ENCODE peak calls at places on chromosomes 13 and 19, in five cellular contexts. K is AG09309, A is kidney epithelial cell, Y is left lung, B is cardiac muscle cell. H is an unnamed sample.

GRCh38 chr19:50567052-50567841 is 988 bp downstream of the LRRC4B start:
- DNase-seq in K (no peak), A (no peak), Y (peak), B (no peak), H (no peak)

GRCh38 chr19:7742575-7742974 is 4.8 kb downstream of the CD209 start:
- DNase-seq in K (no peak), A (no peak), Y (no peak), B (no peak), H (no peak)

GRCh38 chr13:112134150-112135075 is 67.5 kb downstream of the SOX1 start:
- DNase-seq in K (no peak), A (no peak), Y (no peak), B (no peak), H (no peak)

GRCh38 chr13:92103673-92104296 is 705.4 kb downstream of the GPC5 start:
- DNase-seq in K (no peak), A (no peak), Y (no peak), B (peak), H (peak)

GRCh38 chr13:44843403-44843802 is 145.9 kb downstream of the NUFIP1 start:
- DNase-seq in K (peak), A (no peak), Y (no peak), B (peak), H (no peak)

GRCh38 chr13:114222461-114222968 is 12.2 kb upstream of the CDC16 start:
- DNase-seq in K (no peak), A (no peak), Y (no peak), B (peak), H (no peak)

GRCh38 chr19:7461841-7462629 is 26.8 kb downstream of the PEX11G start:
- DNase-seq in K (no peak), A (no peak), Y (no peak), B (no peak), H (no peak)

GRCh38 chr19:3224346-3225325 is at the start of gene CELF5:
- DNase-seq in K (no peak), A (no peak), Y (peak), B (peak), H (no peak)

GRCh38 chr13:74290324-74290773 is 156.1 kb upstream of the KLF12 start:
- DNase-seq in K (peak), A (peak), Y (no peak), B (peak), H (peak)

GRCh38 chr19:19385131-19385899 is 20.2 kb upstream of the GATAD2A start:
- DNase-seq in K (peak), A (peak), Y (peak), B (peak), H (peak)

GRCh38 chr19:294819-295686 is 3.9 kb upstream of the PLPP2 start:
- DNase-seq in K (no peak), A (no peak), Y (peak), B (peak), H (no peak)

GRCh38 chr19:31312004-31312403 is 37.2 kb downstream of the TSHZ3 start:
- DNase-seq in K (peak), A (no peak), Y (no peak), B (peak), H (no peak)

GRCh38 chr13:41568990-41569387 is 111.6 kb downstream of the RGCC start:
- DNase-seq in K (peak), A (no peak), Y (no peak), B (peak), H (no peak)

GRCh38 chr19:18526316-18526715 is 4.4 kb upstream of the ELL start:
- DNase-seq in K (no peak), A (no peak), Y (no peak), B (no peak), H (no peak)

GRCh38 chr13:79492313-79492798 is 11.4 kb downstream of the NDFIP2 start:
- DNase-seq in K (no peak), A (no peak), Y (no peak), B (no peak), H (no peak)

GRCh38 chr13:93977986-93978385 is 501.5 kb downstream of the DCT start:
- DNase-seq in K (no peak), A (no peak), Y (no peak), B (peak), H (no peak)

GRCh38 chr13:20953245-20953931 is 50.8 kb upstream of the XPO4 start:
- DNase-seq in K (no peak), A (no peak), Y (no peak), B (no peak), H (no peak)

GRCh38 chr13:20955496-20955895 is 53.0 kb upstream of the XPO4 start:
- DNase-seq in K (no peak), A (no peak), Y (no peak), B (no peak), H (no peak)

DNA sequence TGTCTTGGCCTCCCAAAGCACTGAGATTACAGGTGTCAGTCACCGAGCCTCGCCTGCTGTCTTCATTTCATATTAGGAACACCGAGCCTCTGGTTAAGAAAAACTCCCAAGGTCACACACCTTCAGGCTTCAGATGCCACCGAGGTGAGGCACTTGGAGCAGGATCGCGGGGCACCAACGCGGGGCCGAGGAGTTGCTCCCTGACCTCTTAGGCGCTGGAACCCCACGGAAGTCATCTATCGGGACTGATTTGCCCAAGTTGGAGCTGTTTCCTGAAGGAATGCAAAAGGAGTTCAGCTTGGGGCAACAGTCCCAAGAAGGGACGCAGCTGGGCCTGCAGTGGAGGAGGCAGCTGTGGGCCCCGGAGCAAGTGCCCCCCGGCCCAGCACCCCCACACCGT is 50.3 kb upstream of the XPO4 start:
- DNase-seq in K (no peak), A (no peak), Y (no peak), B (no peak), H (no peak)
- TF ChIP-seq CTCF in K (no peak), A (no peak), Y (no peak), B (no peak), H (no peak)

DNA sequence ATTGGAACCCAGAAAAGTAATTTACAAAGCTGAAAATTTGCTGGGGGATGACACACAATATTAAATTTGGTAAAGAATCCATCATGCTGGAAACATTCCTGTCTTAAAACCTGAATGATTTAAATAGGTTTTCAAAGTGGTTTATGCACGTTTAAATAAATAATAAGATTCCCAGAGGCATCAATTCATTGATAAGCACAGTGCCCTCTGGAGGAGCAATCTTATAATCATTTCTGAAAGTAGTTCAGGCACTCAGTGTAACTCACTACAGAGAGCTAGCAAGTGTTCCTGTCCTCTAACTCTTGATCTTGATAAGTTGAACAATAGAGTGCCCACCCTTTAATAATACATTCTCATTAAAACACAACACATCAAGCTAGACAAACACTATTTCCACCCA is 43.5 kb upstream of the SHISA2 start:
- DNase-seq in K (no peak), A (no peak), Y (no peak), B (no peak), H (no peak)
- TF ChIP-seq CTCF in K (no peak), A (no peak), Y (no peak), B (no peak), H (peak)

DNA sequence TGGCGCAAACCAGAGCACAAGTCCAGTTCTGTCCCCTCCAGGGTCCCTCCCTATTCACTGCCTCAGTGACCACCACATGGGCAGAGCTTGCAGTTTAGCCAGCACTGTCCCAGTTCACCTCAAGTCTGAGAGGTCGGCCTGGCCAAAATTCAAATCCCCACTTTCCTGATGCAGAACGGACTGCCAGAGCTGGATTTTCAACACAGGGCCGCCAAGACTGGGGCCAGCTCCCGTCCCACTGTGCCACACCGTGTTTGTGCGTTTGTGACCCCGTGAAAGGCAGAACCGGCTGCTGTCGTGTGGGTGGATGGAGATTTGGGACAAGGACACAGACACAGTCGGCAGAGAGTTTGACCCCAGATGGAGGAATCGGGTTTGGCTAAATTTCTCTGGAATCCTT is 176.7 kb downstream of the URI1 start:
- DNase-seq in K (no peak), A (no peak), Y (no peak), B (no peak), H (no peak)
- TF ChIP-seq CTCF in K (no peak), A (no peak), Y (no peak), B (no peak), H (no peak)

GRCh38 chr19:55535579-55536350 is 1.2 kb downstream of the SBK2 start:
- DNase-seq in K (no peak), A (no peak), Y (no peak), B (no peak), H (no peak)

GRCh38 chr19:55537741-55538111 is 793 bp upstream of the SBK2 start:
- DNase-seq in K (no peak), A (no peak), Y (no peak), B (no peak), H (no peak)

GRCh38 chr19:55536366-55536765 is 567 bp downstream of the SBK2 start:
- DNase-seq in K (no peak), A (no peak), Y (no peak), B (no peak), H (no peak)

GRCh38 chr19:55538132-55538531 is 1.2 kb upstream of the SBK2 start:
- DNase-seq in K (no peak), A (no peak), Y (no peak), B (no peak), H (no peak)

DNA sequence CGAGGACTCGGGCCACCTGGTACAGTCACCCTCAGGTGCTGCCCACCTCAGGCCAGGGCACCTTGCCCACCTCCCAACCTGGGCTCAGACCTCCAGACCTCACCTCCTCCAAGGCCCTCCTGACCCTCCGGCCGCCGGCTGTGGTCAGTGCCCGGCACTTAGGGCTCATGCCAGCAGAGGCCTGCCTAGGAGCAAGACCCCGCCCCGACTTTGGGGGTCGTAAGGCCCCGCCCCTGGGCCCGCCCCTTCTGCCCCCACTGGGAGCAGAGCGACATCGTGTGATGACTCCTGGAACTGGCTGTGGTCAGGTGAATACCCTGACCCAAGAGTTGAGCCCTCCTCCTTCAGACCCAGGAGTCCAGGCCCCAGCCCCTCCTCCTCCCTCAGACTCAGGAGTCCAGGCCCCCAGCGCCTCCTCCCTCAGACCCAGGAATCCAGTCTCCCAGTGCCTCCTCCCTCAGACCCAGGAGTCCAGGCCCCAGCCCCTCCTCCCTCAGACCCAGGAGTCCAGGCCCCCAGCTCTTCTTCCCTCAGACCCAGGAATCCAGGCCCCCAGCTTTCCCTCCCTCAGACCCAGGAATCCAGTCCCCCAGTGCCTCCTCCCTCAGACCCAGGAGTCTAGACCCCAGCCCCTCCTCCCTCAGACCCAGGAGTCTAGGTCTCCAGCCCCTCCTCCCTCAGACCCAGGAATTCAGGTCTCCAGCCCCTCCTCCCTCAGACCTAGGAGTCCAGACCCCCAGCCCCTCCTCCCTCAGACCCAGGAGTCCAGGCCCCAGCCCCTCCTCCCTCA is at the start of gene SBK2:
- DNase-seq in K (no peak), A (no peak), Y (no peak), B (no peak), H (no peak)
- TF ChIP-seq CTCF in K (peak), A (peak), Y (no peak), B (peak), H (peak)

GRCh38 chr13:29418026-29418425 is 177.5 kb downstream of the SLC7A1 start:
- DNase-seq in K (no peak), A (no peak), Y (no peak), B (no peak), H (no peak)
- TF ChIP-seq CTCF in K (no peak), A (no peak), Y (no peak), B (no peak), H (no peak)

GRCh38 chr13:48748681-48749080 is 95.0 kb downstream of the CYSLTR2 start:
- DNase-seq in K (no peak), A (no peak), Y (no peak), B (no peak), H (no peak)

GRCh38 chr13:48749144-48749543 is 95.4 kb downstream of the CYSLTR2 start:
- DNase-seq in K (no peak), A (no peak), Y (no peak), B (peak), H (no peak)

GRCh38 chr13:48746816-48747215 is 93.1 kb downstream of the CYSLTR2 start:
- DNase-seq in K (no peak), A (no peak), Y (no peak), B (peak), H (no peak)

GRCh38 chr13:48750588-48751383 is 97.1 kb downstream of the CYSLTR2 start:
- DNase-seq in K (no peak), A (no peak), Y (no peak), B (peak), H (no peak)

DNA sequence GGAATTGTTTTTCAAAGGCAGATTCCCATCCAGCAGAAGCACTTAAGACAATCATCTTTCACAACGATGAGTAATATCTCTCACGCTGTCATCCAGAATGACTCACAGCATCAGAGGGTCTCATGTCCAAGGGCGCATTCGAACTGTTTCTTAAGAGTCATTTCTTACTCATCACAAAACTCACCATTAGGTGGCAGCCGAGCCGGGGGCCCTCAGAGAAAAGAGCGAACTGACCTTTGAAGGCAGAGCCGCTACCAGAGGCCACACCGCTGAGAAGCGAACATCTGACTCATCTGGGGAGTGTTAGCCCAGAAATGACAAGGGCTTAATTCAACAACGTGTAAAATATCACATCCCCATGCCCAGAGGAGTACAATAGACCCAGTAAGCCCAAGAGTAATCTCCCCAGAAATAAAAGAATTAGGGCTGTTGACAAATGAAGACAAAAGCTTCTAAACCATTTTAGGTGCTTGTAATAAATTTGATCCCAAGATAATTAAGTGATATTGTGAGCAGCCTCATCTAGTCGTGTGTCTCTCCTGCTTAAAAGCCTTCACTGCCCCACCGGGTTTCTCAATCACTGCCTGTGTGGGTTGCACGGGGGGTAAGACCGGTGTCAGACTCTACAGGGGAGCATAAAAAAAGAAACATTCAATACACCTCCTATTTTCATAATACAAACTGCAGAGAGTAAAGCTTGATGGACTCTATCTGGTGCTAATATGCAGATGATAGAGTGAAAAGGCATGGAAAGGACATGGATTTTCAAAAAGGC is 96.2 kb downstream of the CYSLTR2 start:
- DNase-seq in K (peak), A (peak), Y (peak), B (peak), H (peak)
- TF ChIP-seq CTCF in K (peak), A (peak), Y (peak), B (peak), H (peak)

GRCh38 chr19:37906868-37907734 is at the start of gene SIPA1L3:
- DNase-seq in K (peak), A (peak), Y (peak), B (peak), H (peak)

GRCh38 chr19:37903096-37903495 is 3.3 kb downstream of the WDR87 start:
- DNase-seq in K (no peak), A (no peak), Y (no peak), B (no peak), H (no peak)

GRCh38 chr19:37905936-37906867 is at the start of gene WDR87:
- DNase-seq in K (no peak), A (no peak), Y (peak), B (peak), H (no peak)

GRCh38 chr19:37899453-37899852 is 6.9 kb downstream of the WDR87 start:
- DNase-seq in K (no peak), A (no peak), Y (no peak), B (no peak), H (no peak)

GRCh38 chr19:37902668-37903067 is 3.7 kb downstream of the WDR87 start:
- DNase-seq in K (peak), A (peak), Y (peak), B (peak), H (no peak)
- TF ChIP-seq CTCF in K (peak), A (peak), Y (peak), B (peak), H (peak)

DNA sequence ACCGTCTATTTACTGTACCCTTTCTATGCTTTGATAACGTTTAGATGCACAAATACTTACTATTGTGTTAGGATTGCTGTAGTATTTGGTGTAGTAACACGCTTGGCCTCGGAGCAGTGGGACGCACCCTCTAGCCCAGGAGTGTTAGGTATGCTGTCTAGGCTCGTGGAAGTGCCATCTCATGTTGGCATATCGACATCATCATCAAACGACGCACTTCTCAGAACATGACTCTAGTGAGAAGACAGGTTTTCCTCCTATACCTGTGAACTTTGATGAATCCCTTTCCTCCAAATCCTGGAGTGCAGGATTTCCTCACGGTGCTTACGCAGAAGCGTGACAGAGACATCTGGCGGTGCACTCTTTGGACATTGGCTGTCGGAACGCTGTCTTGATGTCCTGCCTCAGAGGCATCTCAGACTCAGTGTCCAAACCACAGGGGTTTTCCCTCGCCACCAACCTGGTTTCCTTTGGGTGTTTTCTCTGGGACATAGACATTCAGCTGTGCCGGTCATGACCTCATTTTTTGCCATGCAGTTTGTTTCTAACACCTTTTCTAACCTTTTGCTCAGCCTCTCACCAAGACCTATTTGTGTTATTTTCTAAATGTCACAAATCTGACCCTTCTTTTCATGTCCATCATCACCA is 6.3 kb downstream of the SNRNP70 start:
- DNase-seq in K (no peak), A (no peak), Y (no peak), B (no peak), H (no peak)
- TF ChIP-seq CTCF in K (no peak), A (no peak), Y (no peak), B (no peak), H (no peak)

GRCh38 chr19:4831351-4832340 is at the start of gene TICAM1:
- DNase-seq in K (no peak), A (no peak), Y (peak), B (peak), H (no peak)
- TF ChIP-seq CTCF in K (no peak), A (no peak), Y (no peak), B (no peak), H (no peak)

GRCh38 chr19:24048261-24048660 is 38.7 kb upstream of the ZNF254 start:
- DNase-seq in K (no peak), A (no peak), Y (no peak), B (no peak), H (no peak)
- TF ChIP-seq CTCF in K (no peak), A (no peak), Y (no peak), B (no peak), H (no peak)